ENCODE peak calls at places on chromosomes 1 and 21, in four cellular contexts. G is lower lobe of right lung, Y is left ventricle myocardium inferior, I is heart left ventricle. B is an unnamed sample.

GRCh38 chr1:53653631-53654030 is 85.3 kb downstream of the GLIS1 start:
- DNase-seq in Y (no peak), I (no peak), G (no peak), B (no peak)

GRCh38 chr21:39341249-39341923 is 7.5 kb downstream of the HMGN1 start:
- DNase-seq in I (no peak), Y (no peak), G (no peak), B (no peak)

GRCh38 chr1:228369608-228370438 is 36.8 kb downstream of the TRIM11 start:
- DNase-seq in I (peak; percentile 66), Y (no peak), G (peak; percentile 40), B (no peak)

GRCh38 chr1:230948903-230949302 is 29.8 kb downstream of the TTC13 start:
- DNase-seq in Y (no peak), G (no peak), I (no peak), B (no peak)

GRCh38 chr1:51916587-51917405 is 38.3 kb upstream of the NRDC start:
- DNase-seq in I (no peak), Y (no peak), G (no peak), B (no peak)

GRCh38 chr1:151711044-151711800 is 5.4 kb downstream of the CELF3 start:
- DNase-seq in G (no peak), I (no peak), Y (no peak), B (no peak)

GRCh38 chr1:199122532-199123311 is 483.9 kb downstream of the PTPRC start:
- DNase-seq in G (no peak), I (no peak), Y (no peak), B (no peak)

GRCh38 chr1:42173961-42174715 is 9.6 kb upstream of the GUCA2A start:
- DNase-seq in I (no peak), Y (no peak), G (no peak), B (no peak)

GRCh38 chr1:27000817-27001460 is 7.4 kb downstream of the TRNP1 start:
- DNase-seq in I (no peak), G (no peak), Y (no peak), B (no peak)

GRCh38 chr1:30885580-30886513 is 22.7 kb downstream of the SDC3 start:
- DNase-seq in G (no peak), Y (no peak), I (peak; percentile 42), B (no peak)

GRCh38 chr1:161082996-161083742 is 6.2 kb downstream of the NECTIN4 start:
- DNase-seq in I (peak; percentile 81), G (peak; percentile 95), Y (peak; percentile 57), B (peak; percentile 84)

GRCh38 chr1:234934611-234935033 is 194.0 kb downstream of the TOMM20 start:
- DNase-seq in Y (no peak), I (no peak), G (no peak), B (no peak)

GRCh38 chr1:9909222-9910046 is 635 bp downstream of the CTNNBIP1 start:
- DNase-seq in Y (peak; percentile 23), G (peak; percentile 59), I (peak; percentile 75), B (peak; percentile 30)

GRCh38 chr1:67274623-67275325 is 32.9 kb upstream of the IL12RB2 start:
- DNase-seq in G (no peak), Y (no peak), I (no peak), B (no peak)

GRCh38 chr1:88983791-88984552 is 8.5 kb downstream of the KYAT3 start:
- DNase-seq in Y (no peak), I (no peak), G (peak; percentile 59), B (no peak)

GRCh38 chr21:31618696-31619430 is 40.6 kb upstream of the SOD1 start:
- DNase-seq in G (no peak), Y (no peak), I (no peak), B (no peak)

GRCh38 chr1:164804366-164804765 is 245.4 kb downstream of the PBX1 start:
- DNase-seq in G (no peak), Y (no peak), I (no peak), B (no peak)

GRCh38 chr1:224175615-224176014 is 7.4 kb upstream of the DEGS1 start:
- DNase-seq in I (peak; percentile 72), Y (no peak), G (no peak), B (no peak)

GRCh38 chr21:36471254-36471723 is 8.6 kb downstream of the CLDN14 start:
- DNase-seq in I (no peak), Y (no peak), G (no peak), B (no peak)

GRCh38 chr1:156815307-156815826 is 1.3 kb downstream of the SH2D2A start:
- DNase-seq in I (peak; percentile 78), G (no peak), Y (peak; percentile 72), B (peak; percentile 54)

GRCh38 chr1:46432781-46433327 is 38.7 kb downstream of the FAAH start:
- DNase-seq in G (no peak), I (peak; percentile 39), Y (no peak), B (no peak)

GRCh38 chr1:29397981-29398380 is 161.7 kb downstream of the PTPRU start:
- DNase-seq in G (no peak), I (no peak), Y (no peak), B (no peak)

GRCh38 chr1:201228011-201228983 is 37.7 kb downstream of the IGFN1 start:
- DNase-seq in G (no peak), Y (no peak), I (peak; percentile 41), B (no peak)

GRCh38 chr1:178962853-178963810 is 62.6 kb upstream of the FAM20B start:
- DNase-seq in G (no peak), I (no peak), Y (no peak), B (no peak)

GRCh38 chr1:7363481-7363880 is 407.6 kb upstream of the VAMP3 start:
- DNase-seq in Y (peak; percentile 56), G (no peak), I (peak; percentile 60), B (peak; percentile 43)

GRCh38 chr1:198530964-198531363 is 9.5 kb downstream of the ATP6V1G3 start:
- DNase-seq in I (no peak), Y (no peak), G (no peak), B (no peak)

GRCh38 chr1:236394016-236394481 is at the start of gene EDARADD:
- DNase-seq in I (no peak), G (no peak), Y (no peak), B (no peak)

GRCh38 chr1:233261206-233261605 is 34.3 kb downstream of the PCNX2 start:
- DNase-seq in I (no peak), Y (no peak), G (no peak), B (no peak)

GRCh38 chr1:184300446-184300845 is 86.4 kb upstream of the C1orf21 start:
- DNase-seq in Y (no peak), I (no peak), G (no peak), B (no peak)

GRCh38 chr1:45867697-45868346 is 64.4 kb downstream of the MAST2 start:
- DNase-seq in Y (no peak), G (no peak), I (no peak), B (no peak)

GRCh38 chr1:232142403-232143314 is 487.3 kb downstream of the SIPA1L2 start:
- DNase-seq in G (no peak), Y (no peak), I (no peak), B (no peak)

GRCh38 chr1:85109475-85109874 is 61.2 kb upstream of the MCOLN3 start:
- DNase-seq in G (peak; percentile 64), Y (peak; percentile 26), I (no peak), B (peak; percentile 8)

GRCh38 chr1:81312272-81312754 is 488.4 kb upstream of the ADGRL2 start:
- DNase-seq in Y (no peak), I (no peak), G (no peak), B (no peak)

GRCh38 chr1:230501845-230502244 is 75.7 kb upstream of the PGBD5 start:
- DNase-seq in G (no peak), I (no peak), Y (no peak), B (no peak)

GRCh38 chr1:218371927-218372672 is 27.0 kb downstream of the TGFB2 start:
- DNase-seq in G (no peak), I (no peak), Y (no peak), B (no peak)

GRCh38 chr1:211944733-211945500 is 90.4 kb downstream of the INTS7 start:
- DNase-seq in G (no peak), I (no peak), Y (no peak), B (no peak)

GRCh38 chr1:94554611-94555010 is 13.1 kb upstream of the F3 start:
- DNase-seq in G (no peak), I (no peak), Y (no peak), B (no peak)

GRCh38 chr1:98439471-98439870 is 222.1 kb upstream of the SNX7 start:
- DNase-seq in Y (no peak), I (no peak), G (no peak), B (no peak)

GRCh38 chr1:200977071-200977754 is 46.3 kb downstream of the KIF21B start:
- DNase-seq in I (peak; percentile 39), Y (no peak), G (peak; percentile 22), B (no peak)

GRCh38 chr1:40984066-40984465 is 4.6 kb downstream of the CTPS1 start:
- DNase-seq in I (no peak), Y (no peak), G (no peak), B (no peak)
- H3K4me1 ChIP-seq in I (peaks cover 16% of the 10 kb centered on the region), Y (peaks cover 61% of the 10 kb centered on the region), G (peaks cover 44% of the 10 kb centered on the region), B (peaks cover 9% of the 10 kb centered on the region)

GRCh38 chr1:150575518-150576366 is 3.7 kb downstream of the MCL1 start:
- DNase-seq in Y (no peak), I (no peak), G (no peak), B (no peak)
- H3K4me1 ChIP-seq in Y (peaks cover 91% of the 10 kb centered on the region), I (peaks cover 63% of the 10 kb centered on the region), G (peaks cover 62% of the 10 kb centered on the region), B (peaks cover 55% of the 10 kb centered on the region)

GRCh38 chr1:59343576-59343840 is 46.6 kb downstream of the FGGY start:
- DNase-seq in G (no peak), I (no peak), Y (no peak), B (no peak)

GRCh38 chr1:59350521-59350920 is 53.6 kb downstream of the FGGY start:
- DNase-seq in Y (no peak), I (no peak), G (no peak), B (no peak)

GRCh38 chr1:59353453-59353852 is 56.6 kb downstream of the FGGY start:
- DNase-seq in G (no peak), I (no peak), Y (no peak), B (no peak)

GRCh38 chr1:59346429-59346828 is 49.5 kb downstream of the FGGY start:
- DNase-seq in G (no peak), I (no peak), Y (no peak), B (no peak)

GRCh38 chr1:59349101-59349500 is 52.2 kb downstream of the FGGY start:
- DNase-seq in Y (no peak), I (no peak), G (no peak), B (no peak)
- H3K4me1 ChIP-seq in Y (no peaks in the 10 kb centered on the region), I (no peaks in the 10 kb centered on the region), G (no peaks in the 10 kb centered on the region), B (no peaks in the 10 kb centered on the region)

GRCh38 chr1:205191617-205192016 is 19.9 kb downstream of the DSTYK start:
- DNase-seq in I (no peak), G (no peak), Y (no peak), B (no peak)
- H3K4me1 ChIP-seq in I (peaks cover 24% of the 10 kb centered on the region), G (peaks cover 32% of the 10 kb centered on the region), Y (peaks cover 28% of the 10 kb centered on the region), B (peaks cover 17% of the 10 kb centered on the region)

B was measured in gastrocnemius medialis.